ENCODE peak calls at places on chromosomes 2 and 18, in seven cellular contexts. Q, I, S, N, G, X and F are unnamed samples.

GRCh38 chr2:159591221-159591620 is 25.1 kb downstream of the BAZ2B start:
- DNase-seq in Q (no peak), I (no peak), S (no peak), N (no peak), G (no peak), X (no peak), F (no peak)

GRCh38 chr2:242098445-242099128 is 229.1 kb downstream of the RTP5 start:
- DNase-seq in Q (no peak), I (no peak), S (no peak), N (no peak), G (peak; percentile 53), X (no peak), F (peak; percentile 86)

GRCh38 chr2:138244400-138245001 is 257.1 kb upstream of the SPOPL start:
- DNase-seq in Q (no peak), I (peak; percentile 9), S (no peak), N (no peak), G (peak; percentile 7), X (no peak), F (peak; percentile 88)

GRCh38 chr2:182504903-182505302 is 78.1 kb upstream of the PDE1A start:
- DNase-seq in Q (peak; percentile 46), I (no peak), S (no peak), N (no peak), G (peak; percentile 91), X (no peak), F (no peak)

GRCh38 chr2:189015378-189015777 is 41.2 kb downstream of the COL3A1 start:
- DNase-seq in Q (no peak), I (no peak), S (no peak), N (no peak), G (no peak), X (no peak), F (no peak)

GRCh38 chr2:149799296-149799695 is 211.7 kb upstream of the MMADHC start:
- DNase-seq in Q (no peak), I (peak; percentile 35), S (no peak), N (peak; percentile 2), G (no peak), X (no peak), F (no peak)

GRCh38 chr2:65329551-65329950 is 101.9 kb downstream of the ACTR2 start:
- DNase-seq in Q (no peak), I (no peak), S (no peak), N (no peak), G (no peak), X (no peak), F (no peak)

GRCh38 chr2:123720760-123721159 is 304.3 kb upstream of the CNTNAP5 start:
- DNase-seq in Q (no peak), I (no peak), S (no peak), N (no peak), G (no peak), X (no peak), F (no peak)

GRCh38 chr2:71693286-71694270 is 240.2 kb downstream of the DYSF start:
- DNase-seq in Q (no peak), I (no peak), S (no peak), N (no peak), G (no peak), X (peak; percentile 42), F (no peak)

GRCh38 chr2:224754129-224754528 is 38.0 kb upstream of the CCDC195 start:
- DNase-seq in Q (no peak), I (no peak), S (no peak), N (no peak), G (peak; percentile 57), X (no peak), F (no peak)

GRCh38 chr2:197838036-197838435 is 33.6 kb downstream of the PLCL1 start:
- DNase-seq in Q (no peak), I (no peak), S (peak; percentile 17), N (no peak), G (peak; percentile 36), X (no peak), F (no peak)

GRCh38 chr18:42183746-42184145 is 228.7 kb downstream of the PIK3C3 start:
- DNase-seq in Q (no peak), I (peak; percentile 36), S (no peak), N (no peak), G (peak; percentile 61), X (no peak), F (peak; percentile 30)

GRCh38 chr2:237193436-237193835 is 107.7 kb downstream of the COPS8 start:
- DNase-seq in Q (no peak), I (no peak), S (no peak), N (no peak), G (no peak), X (no peak), F (no peak)

GRCh38 chr18:63220903-63221302 is 98.7 kb downstream of the BCL2 start:
- DNase-seq in Q (no peak), I (no peak), S (no peak), N (no peak), G (no peak), X (no peak), F (no peak)

GRCh38 chr2:239818531-239819011 is 206.6 kb downstream of the NDUFA10 start:
- DNase-seq in Q (no peak), I (no peak), S (no peak), N (no peak), G (no peak), X (peak; percentile 46), F (no peak)

GRCh38 chr2:188196343-188197008 is 95.2 kb upstream of the GULP1 start:
- DNase-seq in Q (no peak), I (no peak), S (no peak), N (no peak), G (no peak), X (no peak), F (no peak)

GRCh38 chr2:150292807-150293206 is 194.7 kb downstream of the RND3 start:
- DNase-seq in Q (no peak), I (no peak), S (no peak), N (no peak), G (peak; percentile 50), X (no peak), F (no peak)

GRCh38 chr2:237223208-237223861 is 137.6 kb downstream of the COPS8 start:
- DNase-seq in Q (peak; percentile 56), I (peak; percentile 81), S (no peak), N (no peak), G (peak; percentile 100), X (no peak), F (no peak)

GRCh38 chr2:239519921-239520585 is 119.2 kb upstream of the HDAC4 start:
- DNase-seq in Q (no peak), I (no peak), S (no peak), N (no peak), G (no peak), X (no peak), F (no peak)

GRCh38 chr2:121768143-121768755 is 12.8 kb downstream of the TSN start:
- DNase-seq in Q (no peak), I (no peak), S (no peak), N (no peak), G (no peak), X (no peak), F (no peak)
- TF ChIP-seq POLR2A in Q (no peak), I (no peak), S (no peak), N (no peak), G (no peak), X (no peak), F (no peak)

DNA sequence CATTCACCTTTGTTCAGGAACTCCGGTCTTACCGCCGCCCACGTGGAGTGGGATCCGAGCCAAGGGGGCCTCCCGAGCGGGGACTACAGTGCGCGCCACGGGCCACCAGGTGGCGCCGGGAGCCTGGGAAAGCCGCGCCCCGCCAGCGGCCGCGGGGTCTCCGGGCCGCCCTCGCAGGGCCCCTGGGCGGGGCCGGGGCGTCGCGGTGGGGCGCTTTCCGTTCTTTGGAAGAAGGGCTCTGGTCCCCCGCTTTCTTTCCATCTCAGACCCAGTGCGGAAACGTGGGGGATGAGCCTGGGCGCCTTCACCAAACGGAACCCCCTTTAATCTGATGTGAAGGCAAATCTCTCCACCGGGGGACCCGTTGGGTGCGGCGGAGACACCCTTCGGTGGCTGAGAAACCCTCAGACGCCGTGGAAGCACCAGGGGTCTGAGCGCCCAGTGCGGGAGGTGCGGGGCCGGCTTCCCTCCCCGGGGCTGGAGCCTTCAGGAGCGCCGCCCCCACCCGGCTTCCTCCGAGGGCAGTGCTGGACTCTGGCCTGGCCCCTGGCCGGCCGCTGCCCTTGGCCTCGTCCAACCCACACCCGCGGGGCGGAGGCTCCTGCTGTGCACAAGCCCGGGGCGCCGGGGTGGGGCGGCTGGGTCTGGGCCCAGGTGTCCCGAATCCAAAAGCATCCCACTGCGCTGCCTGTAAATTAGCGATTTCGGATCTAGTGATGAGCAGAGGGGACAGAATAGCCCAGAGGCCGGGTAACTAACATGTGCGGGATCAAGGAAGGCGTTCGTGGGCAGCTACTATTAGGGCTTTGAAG is 44.6 kb downstream of the GORASP2 start:
- DNase-seq in Q (peak; percentile 87), I (peak; percentile 85), S (peak; percentile 95), N (peak; percentile 62), G (peak; percentile 66), X (peak; percentile 92), F (peak; percentile 87)
- TF ChIP-seq POLR2A in Q (peak; percentile 49), I (peak; percentile 63), S (peak; percentile 61), N (no peak), G (peak; percentile 45), X (no peak), F (no peak)

DNA sequence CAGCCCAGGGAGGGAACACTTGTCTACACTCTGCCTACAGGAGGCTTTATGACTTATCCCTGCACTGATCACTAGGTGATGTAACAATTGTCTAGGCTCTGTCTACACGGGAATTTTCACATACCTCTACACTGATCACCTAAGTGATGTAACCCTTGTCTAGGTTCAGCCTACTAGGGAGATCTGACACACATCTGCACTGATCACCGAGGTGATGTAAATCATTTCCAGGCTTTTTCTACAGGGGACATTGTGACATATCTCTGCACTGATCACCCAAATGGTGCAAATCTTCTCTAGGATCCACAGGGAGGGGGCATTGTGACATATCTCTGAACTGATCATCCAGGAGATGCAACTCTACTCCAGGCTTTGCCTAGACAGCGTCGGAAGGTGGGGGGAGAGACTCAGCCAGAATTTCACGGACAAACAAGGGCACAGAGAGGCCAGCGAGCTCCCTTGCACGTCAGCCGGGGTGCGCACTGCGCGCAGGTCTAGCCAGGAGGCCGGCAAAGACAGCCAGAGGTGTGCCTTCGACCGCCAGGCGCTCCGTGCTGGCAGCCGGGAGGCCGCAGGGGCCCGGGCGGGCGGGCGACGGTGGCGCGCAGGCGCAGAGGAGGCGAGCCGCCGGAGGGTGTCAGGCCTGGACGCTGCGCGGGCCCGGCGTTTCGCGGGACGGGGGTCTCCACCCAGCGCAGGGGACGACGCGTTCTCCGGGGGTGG is 46.9 kb upstream of the USP14 start:
- DNase-seq in Q (peak; percentile 73), I (peak; percentile 66), S (peak; percentile 49), N (no peak), G (peak; percentile 40), X (no peak), F (no peak)
- TF ChIP-seq POLR2A in Q (no peak), I (peak; percentile 12), S (no peak), N (no peak), G (no peak), X (no peak), F (peak; percentile 21)

GRCh38 chr18:1361931-1362330 is 457.3 kb downstream of the ADCYAP1 start:
- DNase-seq in Q (no peak), I (no peak), S (no peak), N (no peak), G (no peak), X (no peak), F (no peak)

GRCh38 chr18:1353025-1353424 is 448.4 kb downstream of the ADCYAP1 start:
- DNase-seq in Q (no peak), I (no peak), S (no peak), N (no peak), G (no peak), X (no peak), F (no peak)

DNA sequence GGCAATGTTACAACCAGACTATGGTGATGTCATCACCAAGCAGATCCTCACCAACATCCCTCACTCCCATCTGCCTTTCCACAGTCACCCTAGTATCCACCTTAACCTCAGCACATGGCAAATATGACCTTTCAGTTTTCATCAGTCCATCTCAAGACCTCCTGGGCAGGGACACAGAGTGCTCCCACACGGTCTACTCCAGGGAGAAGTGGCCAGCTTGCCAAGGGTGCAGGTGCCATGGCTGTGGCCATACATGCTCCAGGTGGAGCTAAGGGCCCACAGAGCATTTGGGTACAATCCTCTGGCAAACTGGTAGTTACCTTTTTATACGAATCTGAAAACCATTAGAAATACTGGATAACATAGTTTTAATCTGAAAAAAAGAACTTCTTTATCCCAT is 453.1 kb downstream of the ADCYAP1 start:
- DNase-seq in Q (no peak), I (no peak), S (no peak), N (no peak), G (no peak), X (no peak), F (no peak)
- TF ChIP-seq POLR2A in Q (no peak), I (no peak), S (no peak), N (no peak), G (no peak), X (no peak), F (no peak)